ENCODE peak calls at places on chromosomes 11 and 22, in nine cellular contexts. F, Y, A, U, V, L, I, X and N are unnamed samples.

GRCh38 chr11:116910378-116910777 is 73.0 kb upstream of the APOA1 start:
- DNase-seq in X (no peak), L (no peak), F (peak), A (no peak), V (no peak), U (peak), I (no peak), Y (no peak), N (peak)

GRCh38 chr11:8477680-8478079 is 116.3 kb downstream of the STK33 start:
- DNase-seq in I (no peak), F (no peak), A (no peak), L (no peak), X (no peak), V (no peak), Y (no peak), U (no peak), N (no peak)

GRCh38 chr22:42863349-42863911 is 6.4 kb upstream of the ARFGAP3 start:
- DNase-seq in X (no peak), L (peak), I (peak), F (peak), U (peak), Y (no peak), V (no peak), A (no peak), N (peak)

GRCh38 chr11:125591659-125592304 is 870 bp upstream of the STT3A start:
- DNase-seq in U (peak), X (peak), F (peak), I (peak), A (peak), L (peak), V (peak), Y (peak), N (peak)

GRCh38 chr22:32583921-32584335 is 109.3 kb downstream of the FBXO7 start:
- DNase-seq in A (no peak), U (peak), X (no peak), F (no peak), L (no peak), V (no peak), Y (no peak), I (no peak), N (peak)

GRCh38 chr11:114280696-114281095 is 15.5 kb upstream of the NNMT start:
- DNase-seq in Y (peak), I (peak), L (peak), U (peak), V (peak), F (peak), A (peak), X (peak), N (peak)

GRCh38 chr22:47571616-47572015 is 809.2 kb downstream of the TBC1D22A start:
- DNase-seq in X (no peak), L (no peak), F (no peak), I (no peak), U (no peak), Y (no peak), A (no peak), V (no peak), N (no peak)

GRCh38 chr11:3156661-3157311 is 8.3 kb downstream of the OSBPL5 start:
- DNase-seq in U (no peak), Y (peak), A (peak), X (no peak), F (no peak), I (peak), V (no peak), L (no peak), N (no peak)

GRCh38 chr22:44331881-44332714 is 19.3 kb upstream of the SHISAL1 start:
- DNase-seq in I (no peak), A (peak), V (peak), L (no peak), F (no peak), Y (no peak), X (no peak), U (peak), N (peak)

GRCh38 chr22:37961062-37961461 is 7.6 kb downstream of the POLR2F start:
- DNase-seq in L (no peak), Y (no peak), I (no peak), U (no peak), A (no peak), V (no peak), X (no peak), F (no peak), N (no peak)
- H3K4me3 ChIP-seq in L (no peak), Y (no peak), I (no peak), U (no peak), A (no peak), V (no peak), X (no peak), F (no peak), N (no peak)

GRCh38 chr11:73982990-73983763 is 534 bp upstream of the UCP2 start:
- DNase-seq in L (peak), U (peak), F (peak), Y (peak), I (peak), V (peak), A (peak), X (peak), N (peak)

GRCh38 chr11:73980001-73980960 is 2.4 kb downstream of the UCP2 start:
- DNase-seq in L (no peak), X (peak), F (no peak), A (no peak), I (peak), Y (peak), V (no peak), U (no peak), N (no peak)

GRCh38 chr11:73982595-73982989 is at the start of gene UCP2:
- DNase-seq in A (peak), U (peak), I (peak), X (peak), F (no peak), V (peak), L (peak), Y (peak), N (peak)

GRCh38 chr11:73981051-73981805 is 1.4 kb downstream of the UCP2 start:
- DNase-seq in Y (peak), X (no peak), U (no peak), A (no peak), F (no peak), V (no peak), I (peak), L (no peak), N (no peak)

DNA sequence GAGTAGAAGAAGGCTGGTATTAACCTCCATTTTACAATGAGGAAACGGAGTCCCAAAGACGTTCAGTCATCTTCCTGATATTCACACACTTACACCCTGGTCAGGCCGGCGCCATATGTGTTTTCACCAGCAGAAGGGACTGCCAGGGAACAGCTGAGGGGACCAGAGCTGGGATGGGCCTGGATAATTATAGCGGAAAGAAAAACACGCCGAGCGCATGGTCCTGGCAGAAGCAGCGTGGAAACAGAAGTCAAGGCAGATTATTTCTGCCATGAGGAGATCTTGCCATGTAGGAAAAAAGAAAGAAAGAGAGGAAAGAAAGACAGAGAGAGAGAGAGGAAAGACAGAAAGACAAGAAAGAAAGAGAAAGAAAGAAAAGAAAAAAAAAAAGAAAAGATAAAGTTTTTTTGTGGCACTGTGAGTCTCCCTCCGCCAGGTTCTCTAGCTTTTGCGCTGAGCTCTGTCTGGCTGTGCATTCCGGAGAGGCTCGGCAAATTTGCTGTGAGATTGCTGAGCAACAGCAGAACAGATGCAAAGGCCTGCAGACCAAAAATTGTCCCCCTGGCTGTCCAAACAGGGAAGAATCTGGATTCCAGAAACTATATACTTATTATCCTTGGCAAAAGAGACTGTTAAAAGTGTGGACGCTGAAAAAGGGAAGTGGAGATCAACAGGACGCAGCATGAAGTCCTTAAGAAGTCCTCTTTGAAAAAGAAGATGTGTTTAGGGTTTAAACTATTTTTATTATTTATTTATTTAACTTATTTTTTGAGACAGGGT is 1.3 kb upstream of the UCP2 start:
- DNase-seq in U (no peak), X (peak), A (no peak), I (peak), V (no peak), L (no peak), F (no peak), Y (peak), N (no peak)
- TF ChIP-seq CTCF in U (no peak), X (no peak), A (no peak), I (no peak), V (no peak), L (no peak), F (no peak), Y (no peak), N (no peak)

GRCh38 chr11:112963368-112963955 is 2.2 kb downstream of the NCAM1 start:
- DNase-seq in I (no peak), X (no peak), Y (no peak), A (no peak), V (peak), L (no peak), F (no peak), U (no peak), N (no peak)
- H3K4me3 ChIP-seq in I (no peak), X (peak), Y (no peak), A (peak), V (peak), L (peak), F (peak), U (peak), N (peak)

GRCh38 chr22:39459681-39460080 is 2.9 kb downstream of the MGAT3 start:
- DNase-seq in F (no peak), A (no peak), X (no peak), I (no peak), Y (no peak), L (no peak), U (no peak), V (no peak), N (no peak)

GRCh38 chr22:39463931-39464390 is 7.1 kb downstream of the MGAT3 start:
- DNase-seq in I (no peak), F (no peak), V (no peak), A (no peak), U (peak), X (no peak), L (no peak), Y (no peak), N (peak)

GRCh38 chr22:39463277-39463676 is 6.5 kb downstream of the MGAT3 start:
- DNase-seq in I (no peak), U (no peak), F (no peak), X (no peak), A (no peak), L (no peak), V (no peak), Y (no peak), N (no peak)

GRCh38 chr22:39466228-39467006 is 9.6 kb downstream of the MGAT3 start:
- DNase-seq in A (no peak), U (no peak), V (no peak), F (no peak), L (no peak), Y (no peak), I (no peak), X (no peak), N (no peak)

DNA sequence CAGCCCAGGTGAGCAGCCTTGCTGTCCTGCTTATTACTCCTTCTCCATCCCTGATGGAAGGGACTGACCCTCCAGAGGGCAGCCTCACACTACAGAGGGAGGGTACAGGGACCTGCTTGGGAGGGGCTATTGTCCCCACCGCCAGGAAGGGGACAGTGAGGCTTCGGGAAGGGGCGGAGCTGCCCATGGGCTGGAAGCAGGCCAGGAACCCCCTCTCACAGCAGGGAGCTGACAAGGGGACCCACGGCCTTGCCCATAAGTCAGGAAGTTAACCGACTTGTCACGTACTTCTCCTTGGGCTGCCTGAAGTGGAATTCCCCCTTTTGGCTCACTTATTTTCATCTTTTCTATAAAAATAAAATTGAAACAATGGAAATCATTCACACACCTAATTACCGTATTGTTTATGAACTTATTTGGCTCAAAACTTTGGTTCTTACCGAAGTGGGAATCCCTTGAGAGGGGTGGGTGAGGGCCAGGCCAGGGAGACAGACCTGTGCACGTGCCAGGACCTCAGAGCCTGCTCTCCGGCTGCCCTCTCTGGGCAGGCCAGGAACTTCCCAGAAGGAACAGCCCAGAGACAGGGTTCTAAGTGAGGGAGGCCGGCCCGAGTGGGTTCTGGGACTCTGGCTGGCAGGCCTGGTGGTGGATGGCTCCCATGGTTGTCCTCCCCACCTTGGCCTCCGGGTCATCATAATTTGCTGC is 5.8 kb downstream of the MGAT3 start:
- DNase-seq in X (no peak), A (peak), Y (no peak), L (no peak), F (no peak), I (peak), V (peak), U (no peak), N (no peak)
- TF ChIP-seq CTCF in X (no peak), A (no peak), Y (peak), L (no peak), F (no peak), I (no peak), V (peak), U (no peak), N (no peak)

DNA sequence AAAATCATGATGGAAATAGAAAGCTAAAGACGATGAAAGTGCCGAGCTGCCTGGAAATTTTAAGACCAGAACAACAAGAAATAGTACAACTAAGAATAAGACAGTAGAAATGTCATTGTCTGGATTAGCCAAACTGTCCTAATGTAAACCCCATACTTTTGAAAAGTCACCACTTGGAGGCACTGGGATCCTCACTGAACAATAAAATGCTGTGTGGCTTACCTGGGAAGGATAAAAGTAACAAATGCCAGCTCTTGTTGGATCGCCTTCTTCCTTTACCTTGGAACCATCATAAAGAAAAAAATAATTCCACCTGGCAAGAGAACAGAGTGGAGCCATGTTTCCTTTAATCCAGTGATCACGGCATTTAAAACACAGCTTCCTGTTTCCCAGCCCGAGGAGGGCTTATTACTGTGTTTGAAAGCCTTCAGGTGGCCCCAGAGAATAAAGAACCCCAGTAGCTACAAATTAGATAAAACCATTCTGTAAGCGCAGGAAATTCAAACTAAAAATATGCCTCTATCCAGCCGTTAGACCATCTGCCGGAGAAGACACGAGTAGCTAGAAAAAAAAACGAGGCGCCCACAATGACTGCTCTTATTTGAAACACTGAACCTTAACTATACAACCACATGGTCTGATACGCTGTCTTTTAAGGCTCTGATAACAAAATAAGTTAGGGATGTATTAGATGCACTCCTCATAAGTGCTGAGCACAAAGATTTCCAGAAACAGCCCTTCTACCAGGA is 4.4 kb downstream of the HPS4 start:
- DNase-seq in X (no peak), F (no peak), V (no peak), I (peak), U (no peak), Y (peak), A (no peak), L (no peak), N (no peak)
- H3K4me3 ChIP-seq in X (no peak), F (no peak), V (peak), I (peak), U (no peak), Y (peak), A (no peak), L (no peak), N (no peak)

GRCh38 chr11:119479685-119480275 is 56.8 kb upstream of the THY1 start:
- DNase-seq in A (no peak), Y (peak), F (peak), I (peak), X (no peak), L (peak), V (peak), U (peak), N (peak)
- TF ChIP-seq CTCF in A (no peak), Y (peak), F (peak), I (peak), X (no peak), L (peak), V (peak), U (peak), N (peak)

GRCh38 chr11:123260511-123261211 is 65.6 kb upstream of the CLMP start:
- DNase-seq in U (peak), I (no peak), F (no peak), A (no peak), L (no peak), X (no peak), Y (no peak), V (no peak), N (no peak)
- H3K4me3 ChIP-seq in U (no peak), I (no peak), F (no peak), A (no peak), L (no peak), X (no peak), Y (no peak), V (no peak), N (no peak)

GRCh38 chr11:61329871-61330270 is 3.0 kb downstream of the DDB1 start:
- DNase-seq in A (no peak), Y (no peak), X (no peak), F (no peak), I (no peak), U (no peak), V (no peak), L (no peak), N (no peak)
- TF ChIP-seq CTCF in A (no peak), Y (no peak), X (no peak), F (no peak), I (no peak), U (no peak), V (no peak), L (no peak), N (no peak)

DNA sequence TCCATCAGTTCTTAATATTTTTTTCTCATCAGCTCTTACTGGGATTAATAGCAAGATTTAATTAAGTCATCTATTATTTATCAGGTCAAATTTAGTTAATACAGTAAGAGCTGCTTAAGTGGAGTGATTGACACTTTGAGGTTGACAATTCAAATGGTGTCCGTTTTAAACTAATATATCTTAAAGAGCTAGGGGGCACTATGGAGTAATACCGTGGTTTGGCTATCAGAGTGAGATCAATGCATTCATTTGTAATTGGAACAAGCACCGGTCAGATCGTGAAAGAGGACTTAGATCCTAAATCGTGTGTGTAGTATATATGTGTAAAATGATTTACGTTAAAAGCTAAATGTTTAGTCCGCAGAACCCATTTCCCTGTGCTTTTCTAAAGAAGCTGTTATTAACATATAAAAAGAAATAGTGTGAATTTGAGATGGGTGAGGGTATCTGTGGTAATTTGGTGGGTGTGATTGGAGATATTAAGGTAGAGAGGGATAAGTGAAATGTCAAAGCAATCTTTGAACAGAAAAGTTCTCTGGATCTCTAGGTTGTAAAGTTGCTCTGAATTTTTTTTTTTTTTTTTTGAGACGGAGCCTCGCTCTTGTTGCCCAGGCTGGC is 2.3 kb downstream of the SIK2 start:
- DNase-seq in V (peak), U (peak), I (peak), L (peak), X (peak), Y (peak), A (no peak), F (peak), N (peak)
- H3K4me3 ChIP-seq in V (peak), U (peak), I (peak), L (peak), X (no peak), Y (peak), A (no peak), F (peak), N (peak)

GRCh38 chr11:30821438-30821965 is 235.3 kb upstream of the MPPED2 start:
- DNase-seq in F (no peak), I (no peak), Y (no peak), L (no peak), U (no peak), V (no peak), X (no peak), A (no peak), N (no peak)

GRCh38 chr11:30818721-30819120 is 232.6 kb upstream of the MPPED2 start:
- DNase-seq in U (no peak), F (no peak), V (no peak), L (no peak), I (no peak), Y (no peak), A (no peak), X (no peak), N (no peak)

GRCh38 chr11:30816959-30817880 is 231.1 kb upstream of the MPPED2 start:
- DNase-seq in F (no peak), A (no peak), U (no peak), L (no peak), Y (no peak), I (no peak), V (no peak), X (no peak), N (no peak)

GRCh38 chr11:30811226-30811625 is 225.1 kb upstream of the MPPED2 start:
- DNase-seq in L (no peak), Y (no peak), V (no peak), A (no peak), F (no peak), X (no peak), U (no peak), I (no peak), N (no peak)

GRCh38 chr11:30815619-30816018 is 229.5 kb upstream of the MPPED2 start:
- DNase-seq in Y (no peak), X (no peak), A (no peak), L (no peak), U (no peak), I (no peak), F (no peak), V (no peak), N (no peak)
- TF ChIP-seq CTCF in Y (no peak), X (no peak), A (no peak), L (no peak), U (no peak), I (no peak), F (no peak), V (no peak), N (no peak)